ENCODE peak calls at places on chromosomes 1 and 21, in six cellular contexts. A is K562; P is tibial nerve; R is upper lobe of right lung; T is Peyer's patch; K is CD8-positive, alpha-beta T cell. D is an unnamed sample. For H3K36me3, the result is how much of the 10 kb centered on the place peaks cover.

GRCh38 chr1:47870946-47871750 is 126.0 kb downstream of the TRABD2B start:
- DNase-seq in P (no peak), K (no peak), A (no peak), R (no peak), T (no peak), D (no peak)

GRCh38 chr1:31447210-31447609 is 34.2 kb downstream of the SERINC2 start:
- DNase-seq in K (no peak), P (no peak), R (no peak), A (peak), T (no peak), D (no peak)

GRCh38 chr1:39269791-39270342 is 65.4 kb downstream of the MACF1 start:
- DNase-seq in R (no peak), P (no peak), A (no peak), K (no peak), T (no peak), D (no peak)

GRCh38 chr1:34982820-34983376 is 2.2 kb downstream of the TMEM35B start:
- DNase-seq in R (no peak), K (no peak), P (no peak), A (no peak), T (no peak), D (no peak)

GRCh38 chr1:112515311-112516009 is 6.7 kb downstream of the WNT2B start:
- DNase-seq in R (no peak), P (no peak), K (no peak), A (no peak), T (no peak), D (no peak)

GRCh38 chr1:163844393-163844948 is 522.7 kb downstream of the NUF2 start:
- DNase-seq in R (no peak), K (no peak), P (no peak), T (no peak), A (no peak), D (no peak)

GRCh38 chr1:206770531-206771352 is at the start of gene IL19:
- DNase-seq in K (no peak), R (no peak), A (no peak), T (no peak), P (no peak), D (no peak)

GRCh38 chr1:196467230-196467629 is 141.0 kb downstream of the KCNT2 start:
- DNase-seq in P (no peak), A (no peak), K (no peak), R (no peak), T (no peak), D (no peak)

GRCh38 chr1:212073490-212073889 is 37.9 kb downstream of the DTL start:
- DNase-seq in K (no peak), R (no peak), T (no peak), A (no peak), P (no peak), D (no peak)

GRCh38 chr1:115198938-115199337 is 109.6 kb upstream of the TSPAN2 start:
- DNase-seq in K (no peak), R (no peak), A (no peak), T (no peak), P (no peak), D (no peak)

GRCh38 chr1:51926171-51926812 is 47.8 kb upstream of the NRDC start:
- DNase-seq in T (no peak), R (no peak), K (no peak), A (peak), P (no peak), D (no peak)
- TF ChIP-seq CTCF in T (no peak), R (no peak), K (no peak), A (peak), P (no peak), D (no peak)

DNA sequence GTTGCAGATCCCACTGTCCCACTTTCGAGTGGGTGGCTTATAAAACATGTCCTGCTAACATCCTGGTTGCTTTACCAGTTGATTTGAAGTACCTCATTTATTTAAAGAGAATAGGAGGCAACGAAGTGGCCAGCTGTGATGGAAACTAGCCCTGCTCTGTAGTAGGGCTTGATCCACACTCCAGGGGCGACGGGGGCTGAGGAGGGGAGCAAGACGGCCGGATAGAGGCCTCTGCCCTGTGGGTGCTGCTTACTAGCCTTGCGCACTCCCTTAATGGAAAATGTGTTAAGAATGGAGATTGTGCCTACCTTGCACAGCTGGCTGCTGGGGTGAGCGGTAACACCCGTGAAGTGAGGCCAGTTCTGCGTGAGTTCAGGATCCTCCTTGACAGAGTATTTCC is 41.1 kb upstream of the PWP2 start:
- DNase-seq in T (no peak), A (no peak), P (no peak), R (no peak), K (no peak), D (no peak)
- H3K36me3 ChIP-seq in T (half or more), A (half or more), P (under half), R (half or more), K (under half), D (half or more)

GRCh38 chr21:31731802-31732537 is at the start of gene SCAF4:
- DNase-seq in A (peak), K (peak), T (peak), R (peak), P (peak), D (peak)

GRCh38 chr21:31730687-31731111 is 1.2 kb downstream of the SCAF4 start:
- DNase-seq in A (no peak), P (no peak), K (no peak), T (no peak), R (no peak), D (no peak)

GRCh38 chr21:31729622-31730343 is 2.1 kb downstream of the SCAF4 start:
- DNase-seq in A (no peak), T (no peak), P (no peak), K (no peak), R (no peak), D (no peak)

GRCh38 chr21:31732538-31732864 is 583 bp upstream of the SCAF4 start:
- DNase-seq in R (no peak), T (no peak), K (no peak), A (no peak), P (no peak), D (no peak)

DNA sequence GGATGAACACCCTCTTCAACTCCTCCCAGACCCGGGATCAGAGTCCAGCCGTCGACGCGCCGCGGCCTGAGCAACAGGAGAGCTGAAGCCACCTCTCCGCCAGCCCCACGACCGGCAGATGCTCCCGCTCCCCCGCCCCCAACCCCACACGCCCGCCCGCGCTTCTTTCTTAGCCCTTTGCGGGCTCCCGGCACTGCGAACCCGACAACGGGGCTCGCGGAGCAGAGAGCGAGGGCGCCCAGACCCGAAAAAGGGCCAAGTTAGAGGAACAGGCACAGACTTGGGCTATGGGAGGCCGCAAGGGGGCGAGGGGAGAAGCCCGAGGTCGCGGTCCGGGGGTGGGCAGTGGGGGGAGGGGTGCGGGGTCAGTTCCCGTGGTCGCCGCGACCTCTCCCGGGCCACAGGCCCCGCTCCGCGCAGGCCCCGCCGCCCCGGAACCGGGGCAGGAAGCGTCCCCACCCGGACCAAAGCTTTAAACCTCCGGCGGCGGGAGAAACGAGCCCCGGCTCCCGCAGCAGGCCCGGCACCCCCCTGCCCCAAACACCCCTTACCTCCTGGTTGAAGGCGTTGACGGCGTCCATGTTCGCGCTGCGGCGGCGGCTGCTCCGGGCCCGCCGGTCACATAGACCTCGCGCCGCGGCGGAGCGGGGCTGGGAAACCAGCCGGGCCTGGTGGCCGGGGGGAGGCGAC is 661 bp downstream of the SCAF4 start:
- DNase-seq in P (no peak), K (peak), T (peak), R (peak), A (peak), D (peak)
- TF ChIP-seq CTCF in P (no peak), K (no peak), T (peak), R (peak), A (no peak), D (no peak)

GRCh38 chr21:38821959-38822682 is 16.4 kb downstream of the ETS2 start:
- DNase-seq in A (no peak), T (no peak), R (peak), P (no peak), K (no peak), D (no peak)
- H3K36me3 ChIP-seq in A (half or more), T (half or more), R (half or more), P (under half), K (under half), D (half or more)

GRCh38 chr1:232267092-232267836 is 362.7 kb downstream of the SIPA1L2 start:
- DNase-seq in T (no peak), P (no peak), R (no peak), K (no peak), A (no peak), D (no peak)
- TF ChIP-seq CTCF in T (no peak), P (no peak), R (no peak), K (no peak), A (no peak), D (no peak)

DNA sequence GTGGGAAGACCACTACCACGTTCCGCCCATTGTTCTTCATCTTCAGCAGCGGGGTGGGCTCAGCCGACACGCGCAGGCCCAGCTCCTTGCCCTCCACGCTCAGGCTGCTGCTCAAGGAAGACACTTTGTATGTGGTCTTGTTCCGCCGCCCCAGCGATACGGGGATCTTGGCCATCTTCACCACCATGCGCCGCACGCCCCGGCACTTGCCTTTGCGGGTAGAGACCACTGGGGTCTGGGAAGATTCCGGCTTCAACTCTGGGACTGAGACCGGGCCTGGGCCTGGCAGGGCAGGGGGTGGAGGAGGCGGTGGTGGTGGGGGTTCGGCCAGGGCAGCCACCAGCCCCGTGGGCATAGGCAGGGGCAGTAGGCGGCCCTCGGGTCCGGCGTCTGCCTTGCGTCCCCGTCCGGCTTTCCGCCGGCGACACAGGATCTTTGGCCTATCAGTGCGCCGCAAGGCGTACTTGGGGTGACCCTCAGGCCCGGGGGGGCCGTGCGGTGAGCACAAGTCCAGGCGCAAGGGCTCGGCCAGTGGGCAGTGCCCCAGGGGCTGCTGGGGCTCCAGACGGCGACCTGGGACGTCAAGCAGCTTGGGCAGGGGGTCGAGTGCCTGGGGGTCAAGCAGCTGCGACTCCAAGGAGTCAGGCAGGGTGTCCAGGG is 53.3 kb downstream of the AHDC1 start:
- DNase-seq in P (no peak), K (no peak), A (no peak), R (no peak), T (no peak), D (no peak)
- H3K36me3 ChIP-seq in P (under half), K (under half), A (half or more), R (half or more), T (under half), D (half or more)

DNA sequence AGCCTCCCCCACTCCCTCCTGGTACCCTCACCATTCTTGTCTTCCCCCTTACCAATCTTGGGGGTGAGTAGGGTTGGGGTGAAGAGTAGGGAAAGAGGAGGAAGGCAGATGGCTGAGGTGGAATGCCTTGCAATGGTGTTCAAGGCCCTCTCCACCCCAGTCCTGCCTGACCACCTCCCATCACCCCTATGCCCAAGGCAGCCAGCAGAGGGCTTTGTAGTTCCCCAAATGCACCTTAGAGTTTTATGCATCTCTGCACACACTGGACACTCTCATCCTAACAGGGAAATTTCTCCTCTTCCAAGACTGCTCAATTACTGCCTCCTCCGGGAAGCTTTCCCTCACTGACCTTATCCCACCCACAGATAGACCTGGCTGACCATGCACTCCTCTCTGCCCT is 15.4 kb downstream of the KIF17 start:
- DNase-seq in P (no peak), R (no peak), A (no peak), T (no peak), K (no peak), D (no peak)
- TF ChIP-seq CTCF in P (no peak), R (no peak), A (peak), T (no peak), K (no peak), D (no peak)

GRCh38 chr1:36345353-36345752 is 21.9 kb upstream of the EVA1B start:
- DNase-seq in R (no peak), T (no peak), A (no peak), K (no peak), P (no peak), D (no peak)

GRCh38 chr1:36341626-36342320 is 18.3 kb upstream of the EVA1B start:
- DNase-seq in P (no peak), K (no peak), A (no peak), R (no peak), T (no peak), D (no peak)

GRCh38 chr1:36343651-36344394 is 20.4 kb upstream of the EVA1B start:
- DNase-seq in K (no peak), T (no peak), A (no peak), P (no peak), R (no peak), D (no peak)

GRCh38 chr1:36344395-36344680 is 20.9 kb upstream of the EVA1B start:
- DNase-seq in T (no peak), P (no peak), K (no peak), R (no peak), A (no peak), D (no peak)

GRCh38 chr1:36342426-36343185 is 19.2 kb upstream of the EVA1B start:
- DNase-seq in P (peak), K (peak), T (no peak), A (peak), R (peak), D (peak)
- H3K36me3 ChIP-seq in P (under half), K (under half), T (half or more), A (half or more), R (half or more), D (half or more)